ENCODE peak calls at places on chromosomes 4 and X, in eight cellular contexts. Q is GM04503; A is activated CD4-positive, alpha-beta memory T cell treated with anti-CD3 and anti-CD28 coated beads for 36 hours; O is esophagus squamous epithelium; T is iris pigment epithelial cell; S is stromal cell of bone marrow; E is stimulated activated CD4-positive, alpha-beta T cell treated with anti-CD3 and anti-CD28 coated beads, Interleukin-15, amount 100 ng/mL, for 1 hour; R is LoVo. U is an unnamed sample.

GRCh38 chrX:41491267-41492004 is 44.3 kb downstream of the NYX start:
- DNase-seq in Q (peak), A (no peak), O (no peak), T (peak), S (peak), E (no peak), R (peak), U (peak)

GRCh38 chr4:148166132-148166531 is 276.1 kb downstream of the NR3C2 start:
- DNase-seq in Q (peak), A (no peak), O (no peak), T (peak), S (no peak), E (no peak), R (no peak), U (no peak)

GRCh38 chrX:82218361-82218760 is 1016.5 kb downstream of the SH3BGRL start:
- DNase-seq in Q (peak), A (no peak), O (no peak), T (peak), S (no peak), E (no peak), R (peak), U (no peak)

GRCh38 chrX:45200741-45201234 is at the start of gene DIPK2B:
- DNase-seq in Q (no peak), A (no peak), O (no peak), T (no peak), S (no peak), E (no peak), R (no peak), U (no peak)

GRCh38 chr4:89245459-89245858 is 62.1 kb downstream of the GPRIN3 start:
- DNase-seq in Q (no peak), A (no peak), O (no peak), T (no peak), S (no peak), E (no peak), R (no peak), U (no peak)

GRCh38 chr4:33649015-33649414 is 2595.3 kb downstream of the ARAP2 start:
- DNase-seq in Q (peak), A (no peak), O (no peak), T (peak), S (no peak), E (no peak), R (no peak), U (no peak)

GRCh38 chr4:110669663-110670062 is 46.8 kb upstream of the PITX2 start:
- DNase-seq in Q (no peak), A (no peak), O (no peak), T (no peak), S (no peak), E (no peak), R (peak), U (no peak)

GRCh38 chr4:10117424-10118354 is 1.1 kb upstream of the WDR1 start:
- DNase-seq in Q (no peak), A (peak), O (no peak), T (no peak), S (no peak), E (no peak), R (no peak), U (no peak)

GRCh38 chrX:3143043-3143799 is 102.0 kb downstream of the ARSF start:
- DNase-seq in Q (no peak), A (peak), O (no peak), T (no peak), S (no peak), E (no peak), R (no peak), U (no peak)